ENCODE peak calls at places on chromosome 10, in five cellular contexts. R is T-helper 1 cell, B is AG20443, K is iPS-NIHi11, A is HTR-8/SVneo. J is an unnamed sample.

GRCh38 chr10:100670828-100671479 is 74.4 kb upstream of the PAX2 start:
- DNase-seq in B (peak), R (peak), A (no peak), K (peak), J (no peak)

GRCh38 chr10:49735848-49736563 is 26.1 kb downstream of the OGDHL start:
- DNase-seq in A (no peak), K (no peak), B (no peak), R (no peak), J (no peak)

GRCh38 chr10:14578060-14578952 is 196.4 kb downstream of the FAM107B start:
- DNase-seq in B (no peak), A (no peak), K (no peak), R (no peak), J (no peak)

GRCh38 chr10:73577788-73578187 is 13.4 kb downstream of the USP54 start:
- DNase-seq in B (peak), R (no peak), K (peak), A (no peak), J (no peak)

GRCh38 chr10:48551796-48552591 is 52.9 kb downstream of the ARHGAP22 start:
- DNase-seq in B (peak), R (no peak), A (peak), K (peak), J (peak)

GRCh38 chr10:71810048-71810750 is 36.9 kb upstream of the VSIR start:
- DNase-seq in A (no peak), R (no peak), K (no peak), B (no peak), J (no peak)

GRCh38 chr10:80477-81105 is 31.5 kb upstream of the TUBB8 start:
- DNase-seq in K (no peak), B (no peak), A (no peak), R (no peak), J (no peak)

GRCh38 chr10:43852644-43853214 is 204.0 kb upstream of the ZNF32 start:
- DNase-seq in R (no peak), K (no peak), B (no peak), A (no peak), J (no peak)

GRCh38 chr10:29332061-29332760 is 43.3 kb downstream of the LYZL1 start:
- DNase-seq in R (no peak), K (no peak), B (no peak), A (no peak), J (no peak)

GRCh38 chr10:76916536-76916935 is 721.1 kb downstream of the KCNMA1 start:
- DNase-seq in B (peak), K (no peak), A (no peak), R (no peak), J (no peak)

GRCh38 chr10:13993169-13993568 is 337.6 kb downstream of the FRMD4A start:
- DNase-seq in K (no peak), B (peak), A (no peak), R (no peak), J (peak)

GRCh38 chr10:27464993-27465392 is 39.1 kb upstream of the RAB18 start:
- DNase-seq in A (no peak), K (no peak), B (no peak), R (no peak), J (no peak)

GRCh38 chr10:3785849-3786290 is 861 bp upstream of the KLF6 start:
- DNase-seq in A (no peak), K (peak), R (no peak), B (no peak), J (peak)

GRCh38 chr10:22618081-22618785 is 96.1 kb downstream of the PIP4K2A start:
- DNase-seq in B (no peak), R (no peak), K (no peak), A (no peak), J (no peak)